ENCODE peak calls at places on chromosomes 6 and 20, in six cellular contexts. P is anterior cingulate cortex, S is SJSA1, R is GM12865, E is NCI-H524, J is ELR. K is an unnamed sample.

GRCh38 chr6:144898052-144898689 is 613.0 kb downstream of the UTRN start:
- DNase-seq in P (no peak), S (no peak), R (no peak), E (no peak), J (peak; percentile 94), K (no peak)

GRCh38 chr6:143397229-143398222 is 53.0 kb downstream of the ADAT2 start:
- DNase-seq in P (no peak), S (no peak), R (no peak), E (no peak), J (peak; percentile 81), K (no peak)

GRCh38 chr6:147974376-147974775 is 368.3 kb upstream of the SASH1 start:
- DNase-seq in P (no peak), S (peak; percentile 52), R (no peak), E (no peak), J (peak; percentile 61), K (no peak)

GRCh38 chr20:46438156-46438750 is 31.8 kb upstream of the ELMO2 start:
- DNase-seq in P (peak; percentile 58), S (no peak), R (peak; percentile 35), E (peak; percentile 84), J (peak; percentile 66), K (peak; percentile 39)

GRCh38 chr20:10861086-10861485 is 187.3 kb upstream of the JAG1 start:
- DNase-seq in P (no peak), S (no peak), R (peak; percentile 2), E (no peak), J (peak; percentile 44), K (no peak)

GRCh38 chr6:13463941-13464340 is 23.5 kb downstream of the GFOD1 start:
- DNase-seq in P (no peak), S (no peak), R (no peak), E (no peak), J (no peak), K (no peak)

GRCh38 chr6:25465931-25466330 is 186.1 kb upstream of the SCGN start:
- DNase-seq in P (no peak), S (no peak), R (no peak), E (no peak), J (no peak), K (no peak)

GRCh38 chr6:44268095-44268628 is 2.1 kb upstream of the TMEM151B start:
- DNase-seq in P (peak; percentile 19), S (no peak), R (peak; percentile 73), E (peak; percentile 81), J (peak; percentile 58), K (peak; percentile 80)

GRCh38 chr6:132714160-132714559 is 305 bp upstream of the VNN1 start:
- DNase-seq in P (no peak), S (no peak), R (no peak), E (no peak), J (no peak), K (no peak)

GRCh38 chr6:160285541-160286105 is 27.0 kb upstream of the SLC22A2 start:
- DNase-seq in P (no peak), S (no peak), R (no peak), E (no peak), J (no peak), K (no peak)

GRCh38 chr6:4608361-4609115 is 167.7 kb upstream of the CDYL start:
- DNase-seq in P (peak; percentile 75), S (no peak), R (no peak), E (peak; percentile 97), J (no peak), K (no peak)

GRCh38 chr6:32941412-32941784 is 570 bp upstream of the HLA-DMB start:
- DNase-seq in P (no peak), S (no peak), R (peak; percentile 93), E (no peak), J (no peak), K (peak; percentile 62)

GRCh38 chr6:113011389-113011788 is 664.3 kb downstream of the RFPL4B start:
- DNase-seq in P (no peak), S (no peak), R (no peak), E (no peak), J (no peak), K (no peak)

GRCh38 chr20:49615401-49616153 is 47.6 kb upstream of the PTGIS start:
- DNase-seq in P (peak; percentile 33), S (no peak), R (no peak), E (no peak), J (peak; percentile 45), K (no peak)

GRCh38 chr6:42088101-42088591 is 37.8 kb downstream of the TAF8 start:
- DNase-seq in P (no peak), S (no peak), R (no peak), E (no peak), J (peak; percentile 61), K (no peak)

GRCh38 chr6:40996591-40997247 is 42.3 kb downstream of the UNC5CL start:
- DNase-seq in P (no peak), S (no peak), R (no peak), E (no peak), J (no peak), K (no peak)

GRCh38 chr6:30500421-30501069 is 11.2 kb downstream of the HLA-E start:
- DNase-seq in P (no peak), S (no peak), R (no peak), E (peak; percentile 69), J (peak; percentile 85), K (no peak)

GRCh38 chr6:101779051-101779844 is 385.7 kb downstream of the GRIK2 start:
- DNase-seq in P (no peak), S (no peak), R (no peak), E (no peak), J (peak; percentile 71), K (no peak)

GRCh38 chr6:24004062-24004461 is 122.0 kb upstream of the NRSN1 start:
- DNase-seq in P (no peak), S (no peak), R (no peak), E (no peak), J (no peak), K (no peak)

GRCh38 chr6:3165631-3166534 is 8.5 kb upstream of the TUBB2A start:
- DNase-seq in P (no peak), S (no peak), R (no peak), E (no peak), J (peak; percentile 73), K (no peak)

GRCh38 chr6:28981833-28982475 is 23.2 kb downstream of the ZNF311 start:
- DNase-seq in P (peak; percentile 44), S (peak; percentile 81), R (peak; percentile 87), E (peak; percentile 88), J (peak; percentile 90), K (peak; percentile 72)